ENCODE peak calls at places on chromosome 4, in five cellular contexts. N is neuronal stem cell, H is H1, L is trophoblast cell, M is IMR-90. T is an unnamed sample.

GRCh38 chr4:55947254-55947882 is 1.4 kb upstream of the CEP135 start:
- DNase-seq in H (no peak), N (no peak), M (peak), L (peak), T (peak)

GRCh38 chr4:102586644-102587021 is 85.5 kb downstream of the NFKB1 start:
- DNase-seq in N (no peak), H (no peak), L (no peak), M (no peak), T (no peak)

GRCh38 chr4:26434030-26434639 is 56.1 kb downstream of the CCKAR start:
- DNase-seq in M (peak), L (peak), H (no peak), N (no peak), T (no peak)

GRCh38 chr4:102665527-102665926 is 95.2 kb downstream of the MANBA start:
- DNase-seq in L (no peak), H (no peak), M (peak), N (no peak), T (no peak)

GRCh38 chr4:86935833-86936721 is 1.3 kb downstream of the AFF1 start:
- DNase-seq in H (peak), M (peak), N (peak), L (peak), T (peak)

GRCh38 chr4:173490256-173490655 is 39.8 kb downstream of the HAND2 start:
- DNase-seq in H (no peak), M (no peak), L (no peak), N (no peak), T (no peak)

GRCh38 chr4:16034010-16034829 is 49.6 kb downstream of the PROM1 start:
- DNase-seq in H (no peak), L (no peak), N (no peak), M (peak), T (peak)

GRCh38 chr4:64784125-64784524 is 374.9 kb upstream of the TECRL start:
- DNase-seq in N (no peak), M (no peak), H (no peak), L (no peak), T (no peak)

GRCh38 chr4:139011220-139011950 is 4.2 kb upstream of the NOCT start:
- DNase-seq in L (peak), N (no peak), H (no peak), M (no peak), T (no peak)

GRCh38 chr4:169335331-169335730 is 64.6 kb upstream of the SH3RF1 start:
- DNase-seq in N (no peak), M (peak), L (peak), H (no peak), T (peak)
- H2AK5ac ChIP-seq in N (no peak), M (peak), L (no peak), H (no peak), T (no peak)

GRCh38 chr4:168805341-168805740 is 204.7 kb downstream of the CBR4 start:
- DNase-seq in M (no peak), L (peak), H (no peak), N (no peak), T (peak)
- H2AK5ac ChIP-seq in M (peak), L (no peak), H (no peak), N (no peak), T (peak)

GRCh38 chr4:153485860-153486259 is 19.7 kb downstream of the TMEM131L start:
- DNase-seq in N (no peak), M (no peak), H (no peak), L (no peak), T (no peak)
- H2AK5ac ChIP-seq in N (no peak), M (peak), H (no peak), L (no peak), T (no peak)

GRCh38 chr4:94207469-94208224 is at the start of gene SMARCAD1:
- DNase-seq in L (peak), N (peak), M (peak), H (peak), T (peak)
- H2AK5ac ChIP-seq in L (peak), N (no peak), M (peak), H (no peak), T (peak)

DNA sequence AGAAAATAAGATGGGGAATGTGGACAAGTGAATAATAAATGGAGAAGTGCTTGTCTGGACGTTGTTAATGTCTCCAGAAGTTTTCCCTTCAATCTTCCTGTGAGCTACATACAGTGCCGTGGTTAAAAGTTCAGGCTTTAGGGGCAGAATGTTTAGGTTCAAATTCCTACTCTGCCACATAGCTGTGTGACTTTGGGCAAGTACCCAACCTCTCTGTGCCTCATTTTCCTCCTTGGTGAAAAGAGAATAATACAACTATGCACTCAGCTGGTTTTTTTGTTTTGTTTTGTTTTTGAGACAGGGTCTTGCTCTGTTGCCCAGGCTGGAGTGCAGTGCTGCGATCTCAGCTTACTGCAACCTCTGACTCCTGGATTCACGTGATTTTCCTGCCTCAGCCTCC is 143.5 kb downstream of the CHIC2 start:
- DNase-seq in H (no peak), L (no peak), M (no peak), N (no peak), T (no peak)
- H2AK5ac ChIP-seq in H (no peak), L (no peak), M (no peak), N (no peak), T (no peak)

GRCh38 chr4:169254546-169254983 is 16.2 kb downstream of the SH3RF1 start:
- DNase-seq in H (no peak), L (no peak), N (no peak), M (peak), T (peak)

GRCh38 chr4:169252339-169253086 is 18.2 kb downstream of the SH3RF1 start:
- DNase-seq in H (no peak), N (no peak), L (no peak), M (peak), T (no peak)

GRCh38 chr4:169256101-169256612 is 14.6 kb downstream of the SH3RF1 start:
- DNase-seq in M (peak), H (no peak), L (no peak), N (no peak), T (peak)

GRCh38 chr4:169253087-169253675 is 17.6 kb downstream of the SH3RF1 start:
- DNase-seq in H (no peak), M (no peak), L (peak), N (no peak), T (no peak)

GRCh38 chr4:169253904-169254303 is 16.9 kb downstream of the SH3RF1 start:
- DNase-seq in M (peak), N (no peak), L (no peak), H (no peak), T (peak)
- H2AK5ac ChIP-seq in M (no peak), N (no peak), L (no peak), H (no peak), T (no peak)

GRCh38 chr4:133270021-133270570 is 121.0 kb downstream of the PCDH10 start:
- DNase-seq in N (no peak), H (no peak), M (no peak), L (peak), T (peak)

GRCh38 chr4:133263082-133263481 is 114.0 kb downstream of the PCDH10 start:
- DNase-seq in L (peak), M (no peak), H (no peak), N (no peak), T (no peak)

GRCh38 chr4:133268205-133268604 is 119.1 kb downstream of the PCDH10 start:
- DNase-seq in H (no peak), N (no peak), L (no peak), M (no peak), T (no peak)
- H2AK5ac ChIP-seq in H (no peak), N (no peak), L (no peak), M (no peak), T (no peak)

T was measured in mesenchymal stem cell.